ENCODE peak calls at places on chromosomes 2 and 18, in four cellular contexts. M is astrocyte, K is sigmoid colon, H is fibroblast of pulmonary artery. F is an unnamed sample.

GRCh38 chr18:74732380-74732779 is 134.7 kb downstream of the ZNF407 start:
- DNase-seq in M (no peak), H (no peak), K (no peak), F (no peak)

GRCh38 chr2:216789088-216789487 is 70.8 kb downstream of the TNP1 start:
- DNase-seq in H (no peak), K (no peak), M (no peak), F (no peak)

GRCh38 chr18:47986724-47987455 is 56.4 kb upstream of the SMAD2 start:
- DNase-seq in M (no peak), K (no peak), H (no peak), F (no peak)

GRCh38 chr2:240567137-240567871 is 980 bp upstream of the RNPEPL1 start:
- DNase-seq in H (no peak), K (peak), M (no peak), F (no peak)

GRCh38 chr2:96602330-96602823 is 35.7 kb downstream of the KANSL3 start:
- DNase-seq in K (no peak), H (no peak), M (no peak), F (no peak)

GRCh38 chr2:54708584-54709340 is 14.7 kb upstream of the EML6 start:
- DNase-seq in K (peak), M (no peak), H (no peak), F (no peak)

GRCh38 chr2:42195559-42195958 is 26.4 kb downstream of the EML4 start:
- DNase-seq in H (peak), K (no peak), M (peak), F (no peak)

GRCh38 chr18:43620936-43621335 is 343.6 kb upstream of the SYT4 start:
- DNase-seq in H (peak), M (peak), K (no peak), F (no peak)

GRCh38 chr18:70195852-70196434 is 9.5 kb downstream of the RTTN start:
- DNase-seq in K (no peak), H (peak), M (peak), F (no peak)

GRCh38 chr2:115867024-115867423 is 1424.6 kb downstream of the DPP10 start:
- DNase-seq in M (no peak), K (no peak), H (no peak), F (no peak)

GRCh38 chr18:36672437-36673344 is 156.1 kb downstream of the TPGS2 start:
- DNase-seq in M (peak), K (no peak), H (peak), F (no peak)

GRCh38 chr2:216685327-216685875 is 9.9 kb downstream of the IGFBP5 start:
- DNase-seq in M (no peak), H (no peak), K (peak), F (no peak)

GRCh38 chr2:75200140-75200985 is 1.0 kb upstream of the TACR1 start:
- DNase-seq in H (peak), K (peak), M (peak), F (no peak)

GRCh38 chr2:26691140-26691539 is 1.4 kb upstream of the KCNK3 start:
- DNase-seq in M (no peak), H (no peak), K (no peak), F (no peak)

GRCh38 chr2:939936-940620 is 10.6 kb upstream of the SNTG2 start:
- DNase-seq in H (peak), M (no peak), K (no peak), F (peak)

GRCh38 chr2:227125506-227125905 is 38.5 kb downstream of the COL4A4 start:
- DNase-seq in M (no peak), H (no peak), K (no peak), F (no peak)

GRCh38 chr2:136116111-136116812 is 1.7 kb downstream of the CXCR4 start:
- DNase-seq in H (peak), M (no peak), K (peak), F (no peak)

GRCh38 chr2:46097714-46098480 is 199.3 kb upstream of the EPAS1 start:
- DNase-seq in M (peak), H (peak), K (peak), F (peak)

GRCh38 chr2:118878531-118879149 is 31.2 kb upstream of the EN1 start:
- DNase-seq in K (no peak), M (no peak), H (no peak), F (no peak)

GRCh38 chr18:2823966-2824365 is 22.8 kb upstream of the EMILIN2 start:
- DNase-seq in H (no peak), M (no peak), K (no peak), F (no peak)

GRCh38 chr2:47008381-47009280 is 93.0 kb upstream of the MCFD2 start:
- DNase-seq in K (peak), H (peak), M (peak), F (no peak)

GRCh38 chr2:30710461-30710860 is 96.8 kb downstream of the CAPN13 start:
- DNase-seq in H (no peak), K (no peak), M (no peak), F (no peak)

GRCh38 chr2:216985658-216986141 is 125.8 kb upstream of the TNP1 start:
- DNase-seq in M (no peak), H (no peak), K (no peak), F (no peak)

GRCh38 chr2:228731517-228731916 is 539.6 kb downstream of the PID1 start:
- DNase-seq in H (peak), M (peak), K (peak), F (peak)

GRCh38 chr2:237869357-237870102 is 10.1 kb downstream of the RAMP1 start:
- DNase-seq in K (peak), M (no peak), H (no peak), F (no peak)

GRCh38 chr2:10285578-10286198 is 17.0 kb upstream of the HPCAL1 start:
- DNase-seq in M (no peak), K (peak), H (peak), F (no peak)

GRCh38 chr2:44171018-44171417 is 2.3 kb downstream of the PPM1B start:
- DNase-seq in M (peak), H (no peak), K (no peak), F (peak)

GRCh38 chr2:220036431-220036830 is 409.0 kb downstream of the SLC4A3 start:
- DNase-seq in M (no peak), H (no peak), K (no peak), F (no peak)

GRCh38 chr2:238114331-238114841 is 14.2 kb downstream of the ESPNL start:
- DNase-seq in H (no peak), K (no peak), M (no peak), F (no peak)

GRCh38 chr2:226030369-226031077 is 631.0 kb downstream of the NYAP2 start:
- DNase-seq in K (no peak), H (no peak), M (no peak), F (no peak)

GRCh38 chr2:59655809-59656208 is 897.6 kb downstream of the BCL11A start:
- DNase-seq in M (no peak), K (no peak), H (no peak), F (no peak)

GRCh38 chr18:21444465-21445023 is 156.0 kb downstream of the ESCO1 start:
- DNase-seq in M (peak), K (no peak), H (peak), F (peak)

GRCh38 chr2:101961287-101962242 is 30.2 kb upstream of the IL1R2 start:
- DNase-seq in M (peak), H (peak), K (peak), F (peak)

GRCh38 chr2:234556848-234557573 is 60.1 kb upstream of the ARL4C start:
- DNase-seq in M (no peak), H (peak), K (no peak), F (no peak)

GRCh38 chr2:43110442-43110871 is 115.9 kb downstream of the ZFP36L2 start:
- DNase-seq in M (peak), H (peak), K (peak), F (no peak)

GRCh38 chr2:460861-461260 is 173.0 kb upstream of the ALKAL2 start:
- DNase-seq in K (no peak), M (peak), H (no peak), F (no peak)

GRCh38 chr2:288002-288742 is at the start of gene ALKAL2:
- DNase-seq in H (peak), M (no peak), K (no peak), F (no peak)

GRCh38 chr2:105744909-105745853 is at the start of gene NCK2:
- DNase-seq in M (no peak), H (peak), K (no peak), F (no peak)

GRCh38 chr2:105746177-105747080 is 1.7 kb downstream of the NCK2 start:
- DNase-seq in K (no peak), H (no peak), M (no peak), F (no peak)

GRCh38 chr2:105748564-105748963 is 3.9 kb downstream of the NCK2 start:
- DNase-seq in K (no peak), H (no peak), M (no peak), F (no peak)

GRCh38 chr2:105747997-105748396 is 3.3 kb downstream of the NCK2 start:
- DNase-seq in H (no peak), K (no peak), M (no peak), F (no peak)

GRCh38 chr2:105747254-105747909 is 2.7 kb downstream of the NCK2 start:
- DNase-seq in M (no peak), H (no peak), K (no peak), F (no peak)
- H3K4me3 ChIP-seq in M (no peak), H (no peak), K (no peak), F (no peak)

DNA sequence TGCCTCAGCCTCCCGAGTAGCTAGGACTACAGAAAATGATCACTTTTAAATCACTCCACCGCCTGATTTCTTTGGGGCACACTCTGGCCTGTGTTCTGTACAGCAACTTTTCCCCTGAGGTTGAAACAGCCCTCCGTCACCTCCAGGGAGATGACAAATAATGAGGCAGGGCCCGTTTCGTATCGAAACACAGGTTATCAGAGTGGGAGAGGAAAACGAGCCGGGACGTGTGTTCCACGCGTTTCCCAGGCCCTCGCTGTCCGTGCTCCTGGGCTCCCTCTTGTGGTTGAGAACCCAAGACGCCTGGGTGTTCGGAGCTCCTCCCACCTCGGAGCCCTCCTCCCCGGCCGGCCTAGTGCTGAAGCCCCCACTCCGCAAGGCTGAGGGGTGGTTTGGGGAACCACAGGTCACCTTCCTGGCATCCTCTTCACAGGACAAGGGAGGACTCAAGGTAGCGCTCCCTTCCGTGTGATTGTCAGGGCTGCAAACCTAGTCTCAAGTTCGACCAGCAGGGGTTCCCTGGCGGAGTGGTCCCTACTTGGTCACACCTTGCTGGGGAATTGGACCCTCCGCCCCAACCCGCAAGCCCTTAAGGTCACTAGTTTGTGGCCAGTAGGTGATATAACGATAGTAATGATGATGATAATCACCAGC is 12.8 kb downstream of the ATP6V1B1 start:
- DNase-seq in K (peak), M (peak), H (peak), F (peak)
- H3K4me3 ChIP-seq in K (peak), M (peak), H (peak), F (peak)

DNA sequence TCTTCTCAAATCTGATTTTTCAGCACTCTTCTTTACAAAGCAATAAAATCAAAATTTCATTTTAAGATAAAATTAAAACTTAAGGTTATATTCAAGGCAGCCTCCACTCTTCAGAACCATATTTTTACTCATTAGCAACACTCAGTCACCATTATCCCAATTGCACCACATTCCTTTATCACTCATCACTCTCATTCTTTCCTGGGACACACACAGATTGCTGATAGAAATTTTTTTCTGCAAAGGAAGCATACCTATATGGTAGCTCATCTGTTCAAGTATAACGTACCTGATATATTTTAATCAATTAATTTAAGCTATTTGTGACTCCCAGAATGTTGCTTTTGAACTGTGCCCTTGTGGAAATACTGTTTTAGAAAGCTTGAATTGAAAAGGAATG is 1559.3 kb upstream of the ZEB2 start:
- DNase-seq in H (peak), M (peak), K (no peak), F (no peak)
- H3K4me3 ChIP-seq in H (no peak), M (no peak), K (no peak), F (no peak)

DNA sequence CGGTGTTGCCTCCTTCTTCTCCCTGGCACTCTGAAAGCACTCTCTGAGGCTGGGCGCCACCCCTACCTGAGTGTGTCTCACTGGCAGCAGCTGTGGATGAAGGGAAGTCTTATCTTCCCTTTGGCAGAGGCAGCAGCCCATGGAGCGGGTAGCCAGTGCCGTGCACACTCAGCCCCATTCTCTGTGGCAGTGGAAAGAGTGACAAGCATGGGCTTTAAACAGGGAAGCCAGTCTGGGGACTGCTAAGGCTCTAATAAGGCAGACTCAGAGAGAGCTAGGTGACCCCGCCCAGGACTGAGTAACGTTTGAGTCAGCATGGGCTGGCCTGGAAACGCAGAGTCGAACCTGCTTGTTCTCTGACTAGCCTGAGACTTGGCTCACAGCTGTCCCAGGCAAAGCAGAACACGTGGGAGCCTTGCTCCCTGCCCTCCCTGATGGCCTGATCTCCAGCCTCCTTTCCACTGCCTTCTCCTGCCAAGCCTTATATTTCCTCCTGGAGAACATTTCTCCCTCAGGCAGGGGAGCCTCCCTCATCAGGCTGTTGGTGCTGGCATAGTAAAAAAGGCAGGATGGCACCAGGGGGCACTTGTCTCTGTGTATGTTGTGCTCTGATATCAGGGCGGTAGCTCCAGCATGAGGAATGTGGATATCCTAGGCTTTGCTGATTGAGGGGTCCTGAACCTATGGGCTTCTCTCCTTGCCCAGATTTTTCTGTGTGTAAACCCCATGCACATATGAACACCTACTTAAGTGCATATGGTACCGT is 93.9 kb upstream of the LGALSL start:
- DNase-seq in H (peak), K (peak), M (peak), F (peak)
- H3K4me3 ChIP-seq in H (no peak), K (no peak), M (no peak), F (no peak)